ENCODE peak calls at places on chromosomes 13 and 19, in five cellular contexts. L is K562, R is H1, J is SK-N-SH, A is HCT116. D is an unnamed sample. For H3K27me3, the result is how much of the 10 kb centered on the place peaks cover.

GRCh38 chr19:55273978-55274707 is 5.8 kb downstream of the HSPBP1 start:
- DNase-seq in A (no peak), J (no peak), L (no peak), R (no peak), D (no peak)

GRCh38 chr19:55452381-55453325 is 8.8 kb downstream of the ISOC2 start:
- DNase-seq in L (peak), R (no peak), A (no peak), J (peak), D (no peak)

GRCh38 chr13:100550433-100550832 is 38.2 kb downstream of the GGACT start:
- DNase-seq in L (no peak), A (no peak), J (no peak), R (no peak), D (no peak)

GRCh38 chr19:4191044-4191443 is 8.6 kb downstream of the ANKRD24 start:
- DNase-seq in J (no peak), L (no peak), A (no peak), R (no peak), D (no peak)

GRCh38 chr13:49062297-49062896 is 86.7 kb downstream of the FNDC3A start:
- DNase-seq in A (no peak), J (no peak), L (peak), R (no peak), D (no peak)

GRCh38 chr19:43572172-43572588 is 3.1 kb downstream of the XRCC1 start:
- DNase-seq in A (no peak), J (no peak), L (no peak), R (no peak), D (no peak)

GRCh38 chr13:101728615-101729014 is 276.1 kb downstream of the ITGBL1 start:
- DNase-seq in L (no peak), A (no peak), R (no peak), J (no peak), D (no peak)

GRCh38 chr13:75365724-75366173 is 116.2 kb downstream of the TBC1D4 start:
- DNase-seq in R (no peak), J (no peak), L (no peak), A (peak), D (peak)

GRCh38 chr19:45637890-45638667 is 1.1 kb downstream of the EML2 start:
- DNase-seq in J (no peak), A (no peak), L (no peak), R (no peak), D (no peak)

GRCh38 chr13:114313061-114313860 is 1.0 kb upstream of the CHAMP1 start:
- DNase-seq in J (no peak), R (no peak), A (no peak), L (no peak), D (no peak)

GRCh38 chr19:35265126-35265995 is 3.4 kb upstream of the USF2 start:
- DNase-seq in R (no peak), J (no peak), L (no peak), A (no peak), D (no peak)

GRCh38 chr13:23844132-23844531 is 45.1 kb downstream of the MIPEP start:
- DNase-seq in L (no peak), A (no peak), J (no peak), R (no peak), D (no peak)

GRCh38 chr19:57850553-57851017 is 926 bp downstream of the ZNF587 start:
- DNase-seq in A (no peak), L (peak), J (peak), R (no peak), D (no peak)

GRCh38 chr13:99196466-99197256 is 4.0 kb upstream of the UBAC2 start:
- DNase-seq in R (no peak), J (no peak), L (no peak), A (peak), D (no peak)

GRCh38 chr13:94384217-94384905 is 95.1 kb downstream of the DCT start:
- DNase-seq in L (no peak), R (no peak), A (no peak), J (no peak), D (no peak)

GRCh38 chr19:58518261-58519086 is 1.1 kb downstream of the ZBTB45 start:
- DNase-seq in A (no peak), J (peak), R (no peak), L (no peak), D (no peak)

GRCh38 chr13:45162194-45162593 is 38.7 kb downstream of the KCTD4 start:
- DNase-seq in L (no peak), R (no peak), J (no peak), A (no peak), D (no peak)

GRCh38 chr13:27970382-27971235 is 1.5 kb upstream of the CDX2 start:
- DNase-seq in J (peak), A (no peak), L (no peak), R (no peak), D (no peak)

GRCh38 chr19:51887522-51888498 is at the start of gene ZNF577:
- DNase-seq in R (peak), L (no peak), A (no peak), J (peak), D (no peak)

GRCh38 chr13:99269627-99270252 is 11.6 kb upstream of the GPR18 start:
- DNase-seq in R (no peak), A (peak), J (peak), L (no peak), D (peak)

DNA sequence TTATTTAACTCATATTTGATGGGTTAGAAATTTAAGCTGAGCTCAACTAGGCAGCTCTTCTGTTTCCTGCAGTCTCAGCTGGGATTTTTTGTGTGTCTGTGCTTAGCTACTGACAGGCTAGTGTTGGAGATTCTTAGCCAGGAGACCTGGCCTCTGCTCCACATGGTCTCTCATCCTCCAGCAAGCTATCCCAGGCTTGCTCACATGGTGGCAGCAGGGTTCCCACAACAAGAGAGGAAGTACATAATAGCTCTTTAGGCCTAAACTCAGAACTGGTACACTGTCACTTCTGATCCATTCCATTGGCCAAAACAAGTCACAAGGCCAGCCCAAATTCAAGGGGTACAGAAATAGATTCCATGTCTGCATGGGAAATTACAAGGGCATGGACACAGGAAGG is 406.2 kb downstream of the SUCLA2 start:
- DNase-seq in L (no peak), A (no peak), J (no peak), R (peak), D (no peak)
- TF ChIP-seq SIN3A in L (no peak), A (no peak), J (no peak), R (no peak), D (no peak)

DNA sequence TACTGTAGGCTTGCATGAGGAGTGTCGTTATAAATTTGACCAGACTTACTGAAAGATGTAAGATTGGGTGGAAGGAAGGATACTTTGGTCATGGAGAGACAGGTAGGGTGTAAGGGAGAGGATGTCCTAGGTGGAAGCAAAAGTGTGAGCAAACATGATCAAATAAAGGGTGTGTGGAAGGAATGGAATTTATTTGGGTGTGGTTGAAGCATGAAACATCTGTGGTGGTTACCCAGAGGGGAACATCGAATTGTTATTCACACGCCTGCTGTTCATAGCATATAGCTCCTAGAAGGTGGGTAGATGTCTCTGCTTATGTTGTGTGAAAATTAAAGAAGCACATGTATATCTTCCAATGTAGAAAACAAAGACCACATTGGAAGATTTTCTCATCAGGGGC is 157.7 kb downstream of the ATP8A2 start:
- DNase-seq in J (no peak), R (no peak), L (no peak), A (no peak), D (no peak)
- H3K4me3 ChIP-seq in J (no peak), R (no peak), L (no peak), A (no peak), D (no peak)

GRCh38 chr19:6687117-6687516 is 17.2 kb upstream of the TNFSF14 start:
- DNase-seq in A (no peak), L (no peak), J (no peak), R (no peak), D (no peak)

GRCh38 chr19:6683971-6684370 is 14.0 kb upstream of the TNFSF14 start:
- DNase-seq in J (no peak), L (no peak), A (no peak), R (no peak), D (no peak)

GRCh38 chr19:6685482-6685881 is 15.5 kb upstream of the TNFSF14 start:
- DNase-seq in A (no peak), R (no peak), J (no peak), L (no peak), D (no peak)

GRCh38 chr19:6686628-6686975 is 16.6 kb upstream of the TNFSF14 start:
- DNase-seq in L (no peak), R (no peak), A (no peak), J (no peak), D (no peak)

GRCh38 chr19:6685962-6686627 is 16.1 kb upstream of the TNFSF14 start:
- DNase-seq in L (no peak), J (no peak), R (no peak), A (no peak), D (no peak)
- H3K27me3 ChIP-seq in L (under half), J (under half), R (under half), A (under half), D (under half)

GRCh38 chr19:42324655-42325307 is 654 bp upstream of the MEGF8 start:
- DNase-seq in L (no peak), R (no peak), J (no peak), A (no peak), D (no peak)

GRCh38 chr19:42326969-42327368 is 1.5 kb downstream of the MEGF8 start:
- DNase-seq in R (no peak), A (no peak), L (no peak), J (no peak), D (no peak)

GRCh38 chr19:42325896-42326771 is 699 bp downstream of the MEGF8 start:
- DNase-seq in A (no peak), L (no peak), R (no peak), J (peak), D (no peak)

GRCh38 chr19:42323852-42324654 is 1.4 kb upstream of the MEGF8 start:
- DNase-seq in R (no peak), A (no peak), L (no peak), J (peak), D (no peak)

GRCh38 chr19:42325308-42325895 is at the start of gene MEGF8:
- DNase-seq in A (peak), R (peak), L (peak), J (peak), D (peak)
- TF ChIP-seq SIN3A in A (no peak), R (no peak), L (peak), J (no peak), D (no peak)

GRCh38 chr19:5929646-5930045 is 15.6 kb downstream of the CAPS start:
- DNase-seq in J (no peak), L (no peak), R (no peak), A (no peak), D (no peak)

GRCh38 chr19:5926641-5927438 is 12.8 kb downstream of the CAPS start:
- DNase-seq in R (no peak), A (no peak), J (peak), L (no peak), D (no peak)

GRCh38 chr19:5931251-5931650 is 17.2 kb downstream of the CAPS start:
- DNase-seq in J (no peak), A (no peak), R (no peak), L (no peak), D (no peak)

GRCh38 chr19:5927439-5927821 is 13.4 kb downstream of the CAPS start:
- DNase-seq in A (no peak), L (no peak), R (no peak), J (no peak), D (no peak)

DNA sequence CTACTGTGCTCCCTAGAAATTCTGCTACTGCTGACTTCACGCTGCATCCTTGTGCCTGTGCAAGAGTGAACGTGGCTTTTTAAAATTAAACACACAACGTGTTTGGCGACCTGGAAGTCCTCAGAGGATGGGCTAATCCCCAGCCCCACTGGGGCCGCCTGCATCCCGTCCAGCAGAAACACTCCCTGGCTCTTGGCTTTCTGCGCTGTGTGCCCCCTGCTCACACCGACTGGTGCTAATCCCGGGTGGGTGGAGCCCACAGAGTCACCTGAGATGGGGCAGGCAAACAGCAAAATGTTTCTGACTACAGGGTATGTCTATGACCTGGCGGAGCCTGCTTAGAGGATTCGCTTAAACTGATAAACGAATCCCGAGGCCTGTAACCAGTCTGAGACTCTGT is 15.1 kb downstream of the CAPS start:
- DNase-seq in R (no peak), J (no peak), L (no peak), A (no peak), D (no peak)
- H3K4me3 ChIP-seq in R (no peak), J (no peak), L (no peak), A (no peak), D (no peak)

DNA sequence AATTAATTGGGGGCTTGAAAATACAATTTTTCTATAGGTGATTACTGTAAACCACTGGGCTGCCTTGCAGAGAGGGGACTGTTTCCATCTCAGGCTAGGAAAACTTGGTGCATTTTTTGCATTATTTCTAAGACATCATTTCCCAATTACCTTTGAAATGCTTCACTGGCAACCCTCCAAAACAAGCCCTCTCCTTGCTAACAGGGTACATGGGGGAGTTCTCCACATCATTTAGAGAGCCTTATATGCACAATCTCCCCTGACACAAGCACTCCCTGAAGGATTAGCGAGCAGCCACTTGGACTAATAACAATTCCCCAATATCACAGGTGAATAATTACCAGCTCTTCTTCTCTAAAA is 806.7 kb downstream of the UQCRFS1 start:
- DNase-seq in L (no peak), A (no peak), J (no peak), R (no peak), D (no peak)
- H3K27me3 ChIP-seq in L (under half), A (under half), J (under half), R (under half), D (under half)

D was measured in Panc1.